ENCODE peak calls at places on chromosomes 13 and 19, in five cellular contexts. V, Q, D, H and C are unnamed samples.

GRCh38 chr13:110044521-110045200 is 258.3 kb upstream of the IRS2 start:
- DNase-seq in V (no peak), Q (no peak), D (no peak), H (no peak), C (no peak)

GRCh38 chr19:41785653-41786052 is 10.7 kb upstream of the CEACAM3 start:
- DNase-seq in V (no peak), Q (peak), D (no peak), H (peak), C (peak)

GRCh38 chr13:30466358-30466714 is 600 bp upstream of the HMGB1 start:
- DNase-seq in V (no peak), Q (no peak), D (no peak), H (no peak), C (no peak)

GRCh38 chr19:42831221-42832019 is 48.1 kb downstream of the PSG1 start:
- DNase-seq in V (no peak), Q (no peak), D (no peak), H (no peak), C (no peak)

GRCh38 chr13:30292325-30292724 is 15.0 kb downstream of the KATNAL1 start:
- DNase-seq in V (no peak), Q (no peak), D (no peak), H (no peak), C (no peak)

GRCh38 chr13:111474136-111475002 is 153.9 kb downstream of the TEX29 start:
- DNase-seq in V (peak), Q (no peak), D (no peak), H (no peak), C (no peak)

GRCh38 chr19:29622191-29623070 is 16.3 kb downstream of the POP4 start:
- DNase-seq in V (no peak), Q (no peak), D (no peak), H (no peak), C (peak)

GRCh38 chr13:39415403-39415802 is 187.6 kb downstream of the LHFPL6 start:
- DNase-seq in V (no peak), Q (no peak), D (no peak), H (peak), C (no peak)

GRCh38 chr13:96036515-96036914 is 16.7 kb downstream of the UGGT2 start:
- DNase-seq in V (no peak), Q (no peak), D (no peak), H (no peak), C (no peak)

GRCh38 chr13:72842991-72843390 is 61.1 kb downstream of the PIBF1 start:
- DNase-seq in V (no peak), Q (no peak), D (no peak), H (no peak), C (no peak)

GRCh38 chr19:52936958-52937334 is 13.7 kb upstream of the ZNF888 start:
- DNase-seq in V (no peak), Q (no peak), D (no peak), H (no peak), C (no peak)

GRCh38 chr19:3981736-3982681 is 3.3 kb downstream of the EEF2 start:
- DNase-seq in V (no peak), Q (no peak), D (no peak), H (no peak), C (no peak)

GRCh38 chr13:106145997-106146864 is 389.2 kb downstream of the EFNB2 start:
- DNase-seq in V (no peak), Q (no peak), D (no peak), H (peak), C (peak)

GRCh38 chr13:47426126-47426849 is 529.4 kb upstream of the HTR2A start:
- DNase-seq in V (peak), Q (no peak), D (no peak), H (peak), C (peak)

GRCh38 chr13:51576754-51577153 is 7.5 kb upstream of the WDFY2 start:
- DNase-seq in V (no peak), Q (no peak), D (no peak), H (no peak), C (no peak)

GRCh38 chr19:22612316-22612715 is 21.8 kb upstream of the ZNF492 start:
- DNase-seq in V (no peak), Q (no peak), D (no peak), H (no peak), C (no peak)

GRCh38 chr19:19274716-19275115 is 1.6 kb upstream of the TM6SF2 start:
- DNase-seq in V (no peak), Q (no peak), D (no peak), H (no peak), C (peak)
- H3K27ac ChIP-seq in V (no peak), Q (no peak), D (no peak), H (no peak), C (no peak)

GRCh38 chr19:55080915-55081772 is 5.5 kb downstream of the EPS8L1 start:
- DNase-seq in V (no peak), Q (peak), D (no peak), H (peak), C (peak)

GRCh38 chr19:55081773-55082022 is 6.0 kb downstream of the EPS8L1 start:
- DNase-seq in V (no peak), Q (no peak), D (no peak), H (no peak), C (no peak)

GRCh38 chr19:55079400-55080038 is 3.9 kb downstream of the EPS8L1 start:
- DNase-seq in V (no peak), Q (no peak), D (no peak), H (no peak), C (no peak)

GRCh38 chr19:55078996-55079395 is 3.3 kb downstream of the EPS8L1 start:
- DNase-seq in V (no peak), Q (no peak), D (no peak), H (no peak), C (no peak)

GRCh38 chr19:55080121-55080914 is 4.6 kb downstream of the EPS8L1 start:
- DNase-seq in V (no peak), Q (peak), D (no peak), H (peak), C (peak)
- TF ChIP-seq POLR2AphosphoS5 in V (no peak), Q (no peak), D (no peak), H (no peak), C (peak)

GRCh38 chr19:10517361-10517759 is at the start of gene S1PR5:
- DNase-seq in V (no peak), Q (no peak), D (no peak), H (no peak), C (no peak)
- H3K27ac ChIP-seq in V (peak), Q (peak), D (peak), H (peak), C (no peak)

GRCh38 chr19:1015782-1016646 is 4.9 kb downstream of the TMEM259 start:
- DNase-seq in V (no peak), Q (no peak), D (no peak), H (no peak), C (peak)
- TF ChIP-seq POLR2AphosphoS5 in V (no peak), Q (no peak), D (no peak), H (no peak), C (no peak)

GRCh38 chr13:40809471-40809870 is 20.1 kb downstream of the SLC25A15 start:
- DNase-seq in V (no peak), Q (no peak), D (peak), H (no peak), C (no peak)

GRCh38 chr13:40813662-40814454 is 24.4 kb downstream of the SLC25A15 start:
- DNase-seq in V (no peak), Q (no peak), D (no peak), H (no peak), C (no peak)

GRCh38 chr13:40812102-40812501 is 22.7 kb downstream of the SLC25A15 start:
- DNase-seq in V (no peak), Q (no peak), D (no peak), H (no peak), C (no peak)

GRCh38 chr13:40814803-40815202 is 25.4 kb downstream of the SLC25A15 start:
- DNase-seq in V (no peak), Q (no peak), D (no peak), H (no peak), C (no peak)

DNA sequence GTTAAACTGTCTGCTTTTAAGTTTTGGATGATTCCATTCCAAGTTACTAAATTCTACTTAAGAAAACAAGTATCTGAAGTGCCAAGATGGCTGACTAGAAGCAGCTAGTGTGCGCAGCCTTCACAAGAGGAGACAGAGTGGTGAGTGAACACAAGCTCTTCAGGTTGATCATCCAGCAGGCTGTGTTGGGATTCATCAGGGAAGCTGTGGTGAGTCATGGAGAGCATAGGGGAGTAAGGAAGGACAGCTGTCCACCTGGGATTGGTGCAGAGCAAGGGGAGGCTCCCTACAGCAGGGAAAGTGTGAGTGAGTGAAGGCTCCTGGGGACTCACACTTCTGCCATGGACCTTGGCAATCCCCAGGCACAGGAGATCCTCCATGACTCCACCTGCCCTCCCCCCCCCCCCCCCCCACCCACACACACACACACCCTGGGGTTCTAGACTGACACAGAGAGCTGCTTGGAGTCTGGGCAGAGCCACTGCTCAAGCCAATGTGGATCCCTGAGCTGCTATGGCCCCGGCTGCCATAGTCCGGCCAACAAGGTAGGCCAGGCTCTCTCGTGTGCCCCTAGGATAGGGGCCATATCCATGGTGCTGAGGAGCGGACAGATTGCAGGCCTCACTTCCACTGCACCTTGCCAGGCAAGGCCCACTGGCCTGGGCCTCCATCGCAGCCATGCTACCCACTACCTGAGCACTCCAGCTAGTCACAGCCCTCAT is 23.5 kb downstream of the SLC25A15 start:
- DNase-seq in V (no peak), Q (no peak), D (no peak), H (no peak), C (no peak)
- H3K27ac ChIP-seq in V (no peak), Q (no peak), D (no peak), H (no peak), C (no peak)

GRCh38 chr13:26967119-26968038 is 204.2 kb downstream of the USP12 start:
- DNase-seq in V (no peak), Q (no peak), D (no peak), H (no peak), C (no peak)

GRCh38 chr13:26968431-26969335 is 202.9 kb downstream of the USP12 start:
- DNase-seq in V (no peak), Q (no peak), D (no peak), H (peak), C (peak)

GRCh38 chr13:26964278-26965057 is 203.9 kb upstream of the GPR12 start:
- DNase-seq in V (no peak), Q (no peak), D (no peak), H (peak), C (no peak)

GRCh38 chr13:26965058-26965380 is 204.4 kb upstream of the GPR12 start:
- DNase-seq in V (no peak), Q (no peak), D (no peak), H (no peak), C (peak)

GRCh38 chr13:26965976-26966375 is 205.4 kb upstream of the GPR12 start:
- DNase-seq in V (no peak), Q (no peak), D (no peak), H (no peak), C (no peak)
- TF ChIP-seq POLR2AphosphoS5 in V (no peak), Q (no peak), D (no peak), H (no peak), C (no peak)